ENCODE peak calls at places on chromosome 7, in six cellular contexts. G, Y, R, I, Q and H are unnamed samples.

GRCh38 chr7:86785641-86786040 is 141.9 kb downstream of the GRM3 start:
- DNase-seq in G (no peak), Y (no peak), R (peak; percentile 57), I (no peak), Q (no peak), H (peak; percentile 14)

GRCh38 chr7:155066417-155066950 is 3.6 kb upstream of the HTR5A start:
- DNase-seq in G (no peak), Y (no peak), R (no peak), I (peak; percentile 29), Q (no peak), H (no peak)

GRCh38 chr7:29091722-29092121 is 54.6 kb downstream of the CPVL start:
- DNase-seq in G (no peak), Y (peak; percentile 6), R (no peak), I (peak; percentile 38), Q (no peak), H (peak; percentile 28)

GRCh38 chr7:16348251-16348650 is 73.1 kb downstream of the CRPPA start:
- DNase-seq in G (no peak), Y (no peak), R (no peak), I (no peak), Q (no peak), H (no peak)

GRCh38 chr7:142796501-142797341 is 26.0 kb downstream of the PRSS2 start:
- DNase-seq in G (peak; percentile 75), Y (no peak), R (no peak), I (peak; percentile 49), Q (no peak), H (peak; percentile 43)

GRCh38 chr7:5424689-5425506 is 1.3 kb upstream of the TNRC18 start:
- DNase-seq in G (no peak), Y (peak; percentile 11), R (no peak), I (peak; percentile 46), Q (peak; percentile 41), H (no peak)

GRCh38 chr7:154720016-154720415 is 282.9 kb downstream of the PAXIP1 start:
- DNase-seq in G (no peak), Y (no peak), R (no peak), I (no peak), Q (no peak), H (no peak)

GRCh38 chr7:19470031-19470430 is 238.8 kb downstream of the POLR1F start:
- DNase-seq in G (no peak), Y (no peak), R (no peak), I (no peak), Q (no peak), H (no peak)

GRCh38 chr7:66150471-66150870 is 35.8 kb downstream of the CRCP start:
- DNase-seq in G (peak; percentile 51), Y (no peak), R (no peak), I (no peak), Q (peak; percentile 40), H (no peak)

GRCh38 chr7:86643478-86644281 is at the start of gene GRM3:
- DNase-seq in G (peak; percentile 79), Y (no peak), R (no peak), I (peak; percentile 91), Q (no peak), H (no peak)

GRCh38 chr7:79185605-79186004 is 267.9 kb downstream of the MAGI2 start:
- DNase-seq in G (no peak), Y (no peak), R (no peak), I (no peak), Q (no peak), H (no peak)

GRCh38 chr7:158076215-158076614 is 511.4 kb downstream of the PTPRN2 start:
- DNase-seq in G (peak; percentile 36), Y (no peak), R (no peak), I (no peak), Q (no peak), H (no peak)

GRCh38 chr7:29764227-29764626 is 42.1 kb upstream of the WIPF3 start:
- DNase-seq in G (peak; percentile 20), Y (no peak), R (no peak), I (peak; percentile 70), Q (no peak), H (no peak)

GRCh38 chr7:74003609-74004008 is 24.4 kb upstream of the ELN start:
- DNase-seq in G (no peak), Y (no peak), R (no peak), I (no peak), Q (no peak), H (no peak)

GRCh38 chr7:55271661-55272060 is 93.5 kb upstream of the LANCL2 start:
- DNase-seq in G (no peak), Y (no peak), R (no peak), I (no peak), Q (no peak), H (no peak)

GRCh38 chr7:30933124-30933893 is 21.7 kb downstream of the AQP1 start:
- DNase-seq in G (peak; percentile 26), Y (no peak), R (no peak), I (peak; percentile 54), Q (no peak), H (no peak)

GRCh38 chr7:117271566-117271965 is 51.3 kb downstream of the WNT2 start:
- DNase-seq in G (no peak), Y (no peak), R (no peak), I (no peak), Q (no peak), H (no peak)

GRCh38 chr7:46201966-46202365 is 280.9 kb upstream of the IGFBP3 start:
- DNase-seq in G (no peak), Y (no peak), R (no peak), I (no peak), Q (no peak), H (no peak)

GRCh38 chr7:153701678-153702077 is 350.5 kb upstream of the DPP6 start:
- DNase-seq in G (no peak), Y (no peak), R (no peak), I (no peak), Q (no peak), H (no peak)

GRCh38 chr7:147298611-147299043 is 1182.0 kb downstream of the CNTNAP2 start:
- DNase-seq in G (no peak), Y (no peak), R (no peak), I (no peak), Q (no peak), H (no peak)

GRCh38 chr7:47636111-47636692 is 54.3 kb upstream of the TNS3 start:
- DNase-seq in G (no peak), Y (no peak), R (no peak), I (no peak), Q (no peak), H (no peak)

GRCh38 chr7:47639495-47640110 is 57.7 kb upstream of the TNS3 start:
- DNase-seq in G (no peak), Y (no peak), R (no peak), I (no peak), Q (no peak), H (no peak)

GRCh38 chr7:47640215-47640739 is 58.4 kb upstream of the TNS3 start:
- DNase-seq in G (no peak), Y (no peak), R (no peak), I (no peak), Q (no peak), H (no peak)

GRCh38 chr7:47636693-47637175 is 54.8 kb upstream of the TNS3 start:
- DNase-seq in G (peak; percentile 82), Y (no peak), R (no peak), I (no peak), Q (no peak), H (no peak)

DNA sequence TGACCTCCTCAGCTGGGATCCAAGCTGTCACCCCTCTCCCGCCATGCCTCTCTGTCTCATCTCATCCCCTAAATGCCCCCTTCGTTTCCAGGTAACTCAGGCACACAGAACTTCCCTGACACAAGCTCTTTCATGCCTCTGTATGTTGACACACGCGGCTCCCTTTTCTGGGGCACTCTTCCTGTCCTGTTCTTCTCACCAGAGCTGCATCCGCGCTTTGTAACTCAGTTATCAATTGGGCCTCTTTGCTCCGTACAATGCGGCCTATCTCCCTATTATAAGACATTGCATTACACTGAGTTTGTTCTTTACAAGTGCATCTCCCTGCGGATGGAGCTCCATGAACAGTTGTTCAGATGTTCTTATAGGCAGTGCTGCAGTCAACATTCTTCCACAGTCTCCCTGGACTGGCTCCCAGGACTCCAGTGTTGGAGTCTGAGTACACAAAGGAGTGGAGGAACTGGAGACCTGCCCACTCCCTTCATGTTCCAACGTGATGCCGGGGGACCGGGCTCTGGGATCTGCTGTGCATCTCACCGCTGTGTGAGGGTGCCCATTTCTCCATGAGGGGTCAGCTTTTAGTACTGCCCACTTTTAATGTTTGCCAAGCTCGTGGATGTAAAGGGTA is 56.9 kb upstream of the TNS3 start:
- DNase-seq in G (no peak), Y (no peak), R (no peak), I (no peak), Q (peak; percentile 59), H (no peak)
- TF ChIP-seq POLR2AphosphoS5 in G (no peak), Y (no peak), R (no peak), I (no peak), Q (no peak), H (no peak)

GRCh38 chr7:151172273-151173141 is 5.0 kb upstream of the GBX1 start:
- DNase-seq in G (peak; percentile 97), Y (peak; percentile 97), R (no peak), I (peak; percentile 85), Q (peak; percentile 90), H (peak; percentile 85)
- TF ChIP-seq POLR2AphosphoS5 in G (no peak), Y (no peak), R (no peak), I (no peak), Q (no peak), H (no peak)

GRCh38 chr7:151405056-151405455 is 4.8 kb downstream of the WDR86 start:
- DNase-seq in G (no peak), Y (no peak), R (no peak), I (no peak), Q (no peak), H (no peak)

GRCh38 chr7:151405588-151405987 is 4.2 kb downstream of the WDR86 start:
- DNase-seq in G (peak; percentile 26), Y (no peak), R (no peak), I (no peak), Q (no peak), H (no peak)

GRCh38 chr7:151406051-151406875 is 3.6 kb downstream of the WDR86 start:
- DNase-seq in G (peak; percentile 30), Y (no peak), R (no peak), I (no peak), Q (no peak), H (peak; percentile 5)

GRCh38 chr7:151403764-151404163 is 6.1 kb downstream of the WDR86 start:
- DNase-seq in G (no peak), Y (peak; percentile 50), R (no peak), I (no peak), Q (no peak), H (no peak)

GRCh38 chr7:151404216-151405011 is 5.4 kb downstream of the WDR86 start:
- DNase-seq in G (peak; percentile 46), Y (peak; percentile 85), R (no peak), I (no peak), Q (peak; percentile 59), H (peak; percentile 13)
- TF ChIP-seq POLR2AphosphoS5 in G (no peak), Y (peak; percentile 49), R (no peak), I (no peak), Q (no peak), H (no peak)

DNA sequence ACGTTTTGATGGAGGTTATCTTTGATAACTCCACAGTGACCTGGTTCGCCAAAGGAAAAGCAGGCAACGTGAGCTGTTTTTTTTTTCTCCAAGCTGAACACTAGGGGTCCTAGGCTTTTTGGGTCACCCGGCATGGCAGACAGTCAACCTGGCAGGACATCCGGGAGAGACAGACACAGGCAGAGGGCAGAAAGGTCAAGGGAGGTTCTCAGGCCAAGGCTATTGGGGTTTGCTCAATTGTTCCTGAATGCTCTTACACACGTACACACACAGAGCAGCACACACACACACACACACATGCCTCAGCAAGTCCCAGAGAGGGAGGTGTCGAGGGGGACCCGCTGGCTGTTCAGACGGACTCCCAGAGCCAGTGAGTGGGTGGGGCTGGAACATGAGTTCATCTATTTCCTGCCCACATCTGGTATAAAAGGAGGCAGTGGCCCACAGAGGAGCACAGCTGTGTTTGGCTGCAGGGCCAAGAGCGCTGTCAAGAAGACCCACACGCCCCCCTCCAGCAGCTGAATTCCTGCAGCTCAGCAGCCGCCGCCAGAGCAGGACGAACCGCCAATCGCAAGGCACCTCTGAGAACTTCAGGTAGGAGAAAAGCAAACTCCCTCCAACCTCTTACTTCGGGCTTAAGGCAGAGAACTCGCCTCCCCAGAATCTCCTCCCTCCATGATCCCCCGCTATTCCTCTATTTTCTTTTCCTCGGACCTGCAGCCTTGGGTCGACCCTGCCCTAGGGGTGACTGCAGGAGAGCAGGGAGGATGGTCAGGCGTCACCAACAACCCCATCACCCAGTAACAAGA is at the start of gene SERPINE1:
- DNase-seq in G (peak; percentile 83), Y (peak; percentile 68), R (peak; percentile 47), I (peak; percentile 82), Q (peak; percentile 84), H (peak; percentile 52)
- TF ChIP-seq POLR2AphosphoS5 in G (peak; percentile 100), Y (no peak), R (no peak), I (no peak), Q (peak; percentile 82), H (peak; percentile 26)